ENCODE peak calls at places on chromosome 18, in four cellular contexts. S is IMR-90, U is spleen, D is GM12865. X is an unnamed sample.

GRCh38 chr18:54440292-54440691 is 82.6 kb downstream of the C18orf54 start:
- DNase-seq in U (no peak), D (no peak), S (no peak), X (peak)

GRCh38 chr18:63444567-63444966 is 22.3 kb upstream of the VPS4B start:
- DNase-seq in D (no peak), U (no peak), S (peak), X (peak)

GRCh38 chr18:46830633-46831032 is 73.8 kb upstream of the ST8SIA5 start:
- DNase-seq in S (no peak), D (no peak), U (no peak), X (no peak)

GRCh38 chr18:12009581-12010140 is 28.4 kb downstream of the IMPA2 start:
- DNase-seq in S (no peak), U (no peak), D (no peak), X (no peak)

GRCh38 chr18:12403601-12404506 is 3.9 kb upstream of the PRELID3A start:
- DNase-seq in D (peak), S (peak), U (peak), X (peak)

GRCh38 chr18:379665-380356 is 112.0 kb upstream of the THOC1 start:
- DNase-seq in S (peak), U (no peak), D (no peak), X (no peak)

GRCh38 chr18:5107990-5108389 is 89.1 kb downstream of the AKAIN1 start:
- DNase-seq in D (no peak), S (no peak), U (no peak), X (no peak)

GRCh38 chr18:23994361-23994902 is 20.1 kb upstream of the TTC39C start:
- DNase-seq in S (peak), U (no peak), D (peak), X (peak)

GRCh38 chr18:316391-316790 is 48.5 kb upstream of the THOC1 start:
- DNase-seq in S (peak), U (no peak), D (no peak), X (peak)

GRCh38 chr18:76679877-76680276 is 142.5 kb upstream of the ZNF236 start:
- DNase-seq in D (no peak), U (no peak), S (no peak), X (no peak)

GRCh38 chr18:48034651-48035555 is 104.4 kb upstream of the SMAD2 start:
- DNase-seq in D (no peak), U (peak), S (no peak), X (no peak)

GRCh38 chr18:42047721-42048120 is 92.7 kb downstream of the PIK3C3 start:
- DNase-seq in S (peak), D (no peak), U (no peak), X (peak)

GRCh38 chr18:26298107-26298506 is 71.9 kb downstream of the TAF4B start:
- DNase-seq in D (peak), U (no peak), S (no peak), X (no peak)

GRCh38 chr18:4130734-4131719 is 324.1 kb downstream of the DLGAP1 start:
- DNase-seq in S (no peak), U (no peak), D (no peak), X (no peak)

GRCh38 chr18:21763846-21764646 is 23.5 kb downstream of the MIB1 start:
- DNase-seq in D (peak), S (peak), U (no peak), X (no peak)

GRCh38 chr18:62982600-62983251 is 267.4 kb downstream of the PHLPP1 start:
- DNase-seq in U (peak), S (peak), D (peak), X (peak)

GRCh38 chr18:37341016-37341415 is 224.6 kb downstream of the CELF4 start:
- DNase-seq in D (no peak), S (no peak), U (no peak), X (no peak)

GRCh38 chr18:62585274-62586147 is 62.7 kb downstream of the ZCCHC2 start:
- DNase-seq in U (no peak), D (no peak), S (no peak), X (no peak)

GRCh38 chr18:13496691-13497281 is 229.6 kb downstream of the FAM210A start:
- DNase-seq in D (no peak), U (no peak), S (no peak), X (no peak)

GRCh38 chr18:73887801-73888200 is 259.8 kb downstream of the FBXO15 start:
- DNase-seq in U (no peak), S (no peak), D (no peak), X (no peak)

GRCh38 chr18:73893879-73894278 is 253.8 kb downstream of the FBXO15 start:
- DNase-seq in U (no peak), S (no peak), D (no peak), X (peak)

GRCh38 chr18:73895701-73896100 is 251.9 kb downstream of the FBXO15 start:
- DNase-seq in U (no peak), D (no peak), S (no peak), X (no peak)

GRCh38 chr18:73888565-73888964 is 259.1 kb downstream of the FBXO15 start:
- DNase-seq in S (no peak), D (no peak), U (no peak), X (no peak)

GRCh38 chr18:73891572-73892421 is 255.8 kb downstream of the FBXO15 start:
- DNase-seq in D (no peak), S (no peak), U (no peak), X (peak)
- TF ChIP-seq CTCF in D (no peak), S (no peak), U (no peak), X (no peak)

GRCh38 chr18:8661754-8662573 is 43.4 kb upstream of the MTCL1 start:
- DNase-seq in D (no peak), U (no peak), S (peak), X (no peak)
- H3K4me3 ChIP-seq in D (no peak), U (no peak), S (no peak), X (no peak)

DNA sequence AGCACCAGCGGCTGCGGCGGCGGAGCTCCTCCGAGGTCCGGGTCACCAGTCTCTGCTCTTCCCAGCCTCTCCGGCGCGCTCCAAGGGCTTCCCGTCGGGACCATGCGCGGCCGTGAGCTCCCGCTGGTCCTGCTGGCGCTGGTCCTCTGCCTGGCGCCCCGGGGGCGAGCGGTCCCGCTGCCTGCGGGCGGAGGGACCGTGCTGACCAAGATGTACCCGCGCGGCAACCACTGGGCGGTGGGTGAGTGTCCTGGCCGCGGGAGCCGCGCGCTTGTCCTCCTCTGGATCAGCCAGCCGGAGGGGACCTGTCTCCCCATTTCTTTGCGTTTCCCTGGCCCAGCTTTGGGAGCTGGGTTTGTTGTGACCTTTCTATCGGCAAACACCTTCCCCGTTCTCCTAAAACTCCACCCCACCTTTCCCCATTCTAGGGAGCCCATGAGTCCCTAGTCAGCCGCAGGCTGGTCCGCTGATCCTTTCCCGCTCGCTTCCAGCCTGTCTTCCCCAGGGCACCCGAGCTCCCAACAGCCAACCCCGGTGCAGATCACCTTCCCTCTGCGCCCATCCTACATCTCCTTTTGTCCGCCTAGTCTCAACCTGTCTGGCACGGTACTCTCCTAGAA is 316 bp downstream of the GRP start:
- DNase-seq in S (no peak), D (no peak), U (no peak), X (no peak)
- TF ChIP-seq CTCF in S (no peak), D (no peak), U (no peak), X (no peak)

DNA sequence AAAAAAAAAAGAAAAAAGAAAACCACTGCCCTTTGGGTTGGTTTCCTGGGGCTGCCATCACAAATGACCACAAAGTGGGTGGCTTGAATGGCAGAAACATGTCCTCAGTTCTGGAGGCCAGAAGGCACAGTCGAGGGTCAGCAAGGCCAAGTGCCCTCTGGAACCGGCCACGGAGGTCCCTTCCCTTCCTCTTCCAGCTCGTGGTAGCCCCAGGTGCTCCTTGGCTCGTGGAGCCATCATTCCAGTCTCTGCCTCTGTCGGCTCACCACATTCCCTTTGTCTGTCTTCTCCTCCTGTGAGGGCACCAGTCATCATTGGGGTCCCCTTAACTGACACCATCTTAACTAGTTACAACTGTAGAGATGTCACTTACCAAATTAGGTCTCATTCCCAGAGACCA is 8.5 kb upstream of the NFATC1 start:
- DNase-seq in S (no peak), U (no peak), D (no peak), X (no peak)
- H3K4me3 ChIP-seq in S (no peak), U (no peak), D (no peak), X (no peak)

GRCh38 chr18:9531791-9532410 is 56.6 kb downstream of the RALBP1 start:
- DNase-seq in U (no peak), D (no peak), S (peak), X (peak)
- TF ChIP-seq CTCF in U (no peak), D (no peak), S (no peak), X (no peak)

GRCh38 chr18:44938396-44939036 is 257.8 kb downstream of the SETBP1 start:
- DNase-seq in U (no peak), S (no peak), D (no peak), X (no peak)
- H3K4me3 ChIP-seq in U (no peak), S (no peak), D (no peak), X (no peak)

GRCh38 chr18:35343936-35344735 is at the start of gene ZNF24:
- DNase-seq in U (peak), D (peak), S (peak), X (peak)
- TF ChIP-seq CTCF in U (no peak), D (no peak), S (no peak), X (no peak)

DNA sequence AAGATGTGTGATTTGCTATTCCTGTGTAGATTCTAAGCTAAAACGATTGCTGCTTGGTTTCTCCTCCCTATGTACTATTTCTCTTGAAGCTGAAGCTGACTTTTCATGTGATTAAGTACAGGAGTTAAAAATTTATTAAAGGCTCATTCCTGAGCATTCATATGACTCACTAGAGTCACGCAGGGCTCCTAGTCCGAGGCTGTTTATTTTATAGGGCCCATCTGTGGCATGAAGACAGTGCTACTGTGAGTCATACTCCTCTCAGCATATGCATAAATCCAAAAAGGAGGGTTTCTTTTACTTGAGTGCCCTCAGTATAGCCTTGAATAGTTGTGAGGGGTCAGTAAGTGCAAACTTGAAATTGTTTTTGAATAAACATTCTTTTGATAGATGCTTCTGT is 378.8 kb downstream of the PTPRM start:
- DNase-seq in D (no peak), S (peak), U (no peak), X (peak)
- H3K4me3 ChIP-seq in D (no peak), S (no peak), U (no peak), X (no peak)

GRCh38 chr18:58787750-58788149 is 76.9 kb upstream of the ZNF532 start:
- DNase-seq in D (no peak), S (no peak), U (no peak), X (no peak)

GRCh38 chr18:58784601-58785137 is 80.0 kb upstream of the ZNF532 start:
- DNase-seq in D (no peak), U (no peak), S (no peak), X (no peak)

GRCh38 chr18:58785870-58786269 is 78.8 kb upstream of the ZNF532 start:
- DNase-seq in U (no peak), D (no peak), S (no peak), X (no peak)

GRCh38 chr18:58788470-58788869 is 76.2 kb upstream of the ZNF532 start:
- DNase-seq in S (no peak), U (no peak), D (no peak), X (no peak)

GRCh38 chr18:58785171-58785805 is 79.4 kb upstream of the ZNF532 start:
- DNase-seq in S (peak), D (no peak), U (no peak), X (peak)
- TF ChIP-seq CTCF in S (no peak), D (no peak), U (no peak), X (no peak)

GRCh38 chr18:8709248-8710059 is 4.1 kb downstream of the MTCL1 start:
- DNase-seq in S (no peak), U (no peak), D (no peak), X (no peak)
- H3K4me3 ChIP-seq in S (no peak), U (no peak), D (no peak), X (no peak)